ENCODE peak calls at places on chromosome 21, in six cellular contexts. E is uterus, U is breast epithelium, V is prostate gland, P is body of pancreas, X is A549. R is an unnamed sample.

GRCh38 chr21:16124397-16125130 is 394.8 kb downstream of the USP25 start:
- DNase-seq in E (peak), U (no peak), V (no peak), P (no peak), X (peak), R (peak)

GRCh38 chr21:40926238-40926637 is 79.3 kb upstream of the DSCAM start:
- DNase-seq in E (no peak), U (no peak), V (no peak), P (no peak), X (no peak), R (no peak)

GRCh38 chr21:41719691-41720090 is 47.2 kb downstream of the RIPK4 start:
- DNase-seq in E (no peak), U (no peak), V (no peak), P (no peak), X (no peak), R (no peak)

GRCh38 chr21:36330904-36331303 is 10.9 kb downstream of the MORC3 start:
- DNase-seq in E (peak), U (no peak), V (peak), P (peak), X (peak), R (no peak)

GRCh38 chr21:19049567-19049966 is 646.0 kb upstream of the TMPRSS15 start:
- DNase-seq in E (no peak), U (no peak), V (no peak), P (no peak), X (no peak), R (no peak)

GRCh38 chr21:41570791-41571355 is 62.9 kb upstream of the TMPRSS2 start:
- DNase-seq in E (no peak), U (no peak), V (no peak), P (no peak), X (no peak), R (peak)

GRCh38 chr21:34690041-34690792 is 21.4 kb downstream of the CLIC6 start:
- DNase-seq in E (no peak), U (no peak), V (no peak), P (peak), X (no peak), R (no peak)

GRCh38 chr21:32426592-32427051 is 14.1 kb downstream of the EVA1C start:
- DNase-seq in E (no peak), U (no peak), V (no peak), P (no peak), X (peak), R (no peak)

GRCh38 chr21:34335316-34335715 is 28.5 kb upstream of the KCNE2 start:
- DNase-seq in E (no peak), U (no peak), V (no peak), P (no peak), X (no peak), R (peak)

GRCh38 chr21:33325222-33326067 is 675 bp downstream of the IFNAR1 start:
- DNase-seq in E (peak), U (peak), V (peak), P (peak), X (peak), R (peak)

GRCh38 chr21:35833991-35834390 is 226.3 kb downstream of the SETD4 start:
- DNase-seq in E (no peak), U (no peak), V (no peak), P (no peak), X (no peak), R (no peak)

GRCh38 chr21:35303085-35303484 is 254.0 kb upstream of the RUNX1 start:
- DNase-seq in E (no peak), U (no peak), V (no peak), P (peak), X (peak), R (no peak)

GRCh38 chr21:29318354-29318753 is 19.6 kb downstream of the BACH1 start:
- DNase-seq in E (no peak), U (no peak), V (no peak), P (peak), X (no peak), R (no peak)

GRCh38 chr21:36434144-36434543 is 45.8 kb downstream of the CLDN14 start:
- DNase-seq in E (no peak), U (no peak), V (no peak), P (no peak), X (no peak), R (no peak)

GRCh38 chr21:41957991-41958766 is 4.4 kb upstream of the C2CD2 start:
- DNase-seq in E (peak), U (peak), V (no peak), P (peak), X (peak), R (peak)

GRCh38 chr21:33290441-33290840 is 24.3 kb downstream of the IL10RB start:
- DNase-seq in E (no peak), U (no peak), V (no peak), P (no peak), X (no peak), R (peak)

GRCh38 chr21:29105218-29105617 is 25.2 kb upstream of the MAP3K7CL start:
- DNase-seq in E (no peak), U (no peak), V (no peak), P (no peak), X (no peak), R (no peak)

GRCh38 chr21:34046917-34047316 is 26.5 kb upstream of the MRPS6 start:
- DNase-seq in E (no peak), U (no peak), V (no peak), P (no peak), X (no peak), R (no peak)

GRCh38 chr21:33543505-33544129 is 779 bp downstream of the SON start:
- DNase-seq in E (no peak), U (peak), V (peak), P (no peak), X (no peak), R (peak)

GRCh38 chr21:42305707-42306147 is 9.5 kb downstream of the TFF3 start:
- DNase-seq in E (no peak), U (no peak), V (no peak), P (no peak), X (no peak), R (no peak)

GRCh38 chr21:35417762-35418161 is 368.7 kb upstream of the RUNX1 start:
- DNase-seq in E (no peak), U (no peak), V (no peak), P (no peak), X (no peak), R (no peak)

GRCh38 chr21:35896060-35896459 is 164.3 kb downstream of the SETD4 start:
- DNase-seq in E (no peak), U (no peak), V (no peak), P (no peak), X (no peak), R (no peak)

GRCh38 chr21:32844653-32845443 is 73.3 kb upstream of the PAXBP1 start:
- DNase-seq in E (no peak), U (no peak), V (no peak), P (no peak), X (peak), R (no peak)

GRCh38 chr21:32807717-32808380 is 36.3 kb upstream of the PAXBP1 start:
- DNase-seq in E (peak), U (no peak), V (no peak), P (no peak), X (no peak), R (no peak)

GRCh38 chr21:41865002-41865777 is 14.0 kb downstream of the PRDM15 start:
- DNase-seq in E (no peak), U (peak), V (no peak), P (no peak), X (no peak), R (no peak)

GRCh38 chr21:28798798-28799197 is 193.9 kb downstream of the LTN1 start:
- DNase-seq in E (no peak), U (no peak), V (no peak), P (no peak), X (no peak), R (no peak)

GRCh38 chr21:26811031-26811430 is 34.2 kb downstream of the ADAMTS1 start:
- DNase-seq in E (no peak), U (no peak), V (no peak), P (no peak), X (no peak), R (no peak)

GRCh38 chr21:27425574-27425973 is 458.7 kb upstream of the ADAMTS5 start:
- DNase-seq in E (peak), U (no peak), V (no peak), P (no peak), X (no peak), R (no peak)

GRCh38 chr21:33380483-33380998 is 22.7 kb upstream of the IFNGR2 start:
- DNase-seq in E (peak), U (peak), V (peak), P (peak), X (peak), R (peak)

GRCh38 chr21:42421018-42421793 is 17.5 kb downstream of the UBASH3A start:
- DNase-seq in E (no peak), U (no peak), V (no peak), P (no peak), X (no peak), R (no peak)

GRCh38 chr21:31213787-31214186 is 130.3 kb downstream of the TIAM1 start:
- DNase-seq in E (no peak), U (no peak), V (no peak), P (no peak), X (no peak), R (no peak)

GRCh38 chr21:42672699-42673458 is 19.5 kb downstream of the PDE9A start:
- DNase-seq in E (no peak), U (no peak), V (no peak), P (no peak), X (no peak), R (no peak)

GRCh38 chr21:30831194-30831765 is 1.7 kb upstream of the KRTAP7-1 start:
- DNase-seq in E (no peak), U (no peak), V (no peak), P (peak), X (peak), R (no peak)

GRCh38 chr21:31347435-31348032 is 3.5 kb upstream of the TIAM1 start:
- DNase-seq in E (no peak), U (no peak), V (no peak), P (no peak), X (peak), R (no peak)

GRCh38 chr21:42219606-42220137 is 732 bp downstream of the ABCG1 start:
- DNase-seq in E (no peak), U (no peak), V (no peak), P (no peak), X (no peak), R (no peak)

GRCh38 chr21:15604424-15604823 is 125.4 kb upstream of the USP25 start:
- DNase-seq in E (no peak), U (no peak), V (no peak), P (no peak), X (peak), R (no peak)

GRCh38 chr21:34201441-34201838 is 128.1 kb downstream of the MRPS6 start:
- DNase-seq in E (no peak), U (no peak), V (no peak), P (no peak), X (no peak), R (no peak)

GRCh38 chr21:41712730-41713129 is 54.1 kb downstream of the RIPK4 start:
- DNase-seq in E (no peak), U (no peak), V (peak), P (no peak), X (no peak), R (no peak)

GRCh38 chr21:26684866-26685265 is 111.8 kb upstream of the CYYR1 start:
- DNase-seq in E (no peak), U (no peak), V (no peak), P (no peak), X (no peak), R (no peak)

GRCh38 chr21:46295996-46296752 is 10.0 kb downstream of the YBEY start:
- DNase-seq in E (peak), U (peak), V (no peak), P (peak), X (no peak), R (peak)
- H3K4me3 ChIP-seq in E (no peak), U (peak), V (no peak), P (no peak), X (no peak), R (no peak)

DNA sequence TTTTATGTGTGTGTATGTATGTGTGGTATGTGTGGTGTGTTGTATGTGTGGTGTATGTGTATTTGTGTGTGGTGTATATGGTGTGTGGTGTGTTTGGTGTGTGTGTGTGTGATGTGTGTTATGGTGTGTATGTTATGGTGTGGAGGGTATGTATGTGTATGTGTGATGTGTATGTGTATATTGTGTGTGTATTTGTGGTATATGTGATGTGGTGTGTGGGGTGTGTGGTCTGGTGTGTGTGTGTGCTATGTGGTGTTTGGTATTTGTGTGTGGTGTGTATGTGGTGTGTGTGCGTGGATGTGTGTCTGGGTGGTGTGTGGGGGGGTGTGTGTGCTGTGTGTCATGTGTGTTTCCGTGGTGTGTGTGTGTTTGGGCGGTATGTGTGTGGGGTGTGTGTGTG is 59.3 kb downstream of the SH3BGR start:
- DNase-seq in E (no peak), U (no peak), V (no peak), P (no peak), X (no peak), R (no peak)
- TF ChIP-seq CTCF in E (no peak), U (no peak), V (no peak), P (no peak), X (no peak), R (no peak)

DNA sequence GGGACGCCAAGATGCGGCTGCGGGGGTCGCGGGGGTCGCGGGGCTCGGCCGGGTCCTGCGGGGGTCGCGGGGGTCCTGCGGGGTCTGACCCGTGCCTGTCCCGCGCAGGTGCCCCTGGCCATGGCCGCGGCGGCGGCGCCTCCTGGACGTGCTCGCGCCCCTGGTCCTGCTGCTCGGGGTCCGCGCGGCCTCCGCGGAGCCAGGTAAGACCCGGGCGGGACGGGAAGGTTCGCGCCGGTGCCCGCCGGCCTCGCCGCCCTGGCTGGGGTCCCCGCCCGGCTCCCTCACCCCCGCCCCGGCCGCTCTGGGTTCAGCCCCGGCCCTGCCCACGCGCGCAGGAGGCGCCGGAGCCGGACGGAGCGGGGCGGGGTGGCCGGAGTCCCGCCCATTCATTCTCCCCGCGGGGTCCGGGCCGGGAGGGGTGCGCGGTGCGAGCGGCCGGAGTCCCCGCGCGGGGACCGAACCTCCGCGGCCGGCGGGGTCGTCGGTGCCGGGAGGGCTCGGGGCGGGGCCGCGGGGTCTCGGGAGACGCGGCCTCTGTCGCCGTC is 380 bp downstream of the COL18A1 start:
- DNase-seq in E (no peak), U (no peak), V (no peak), P (no peak), X (no peak), R (no peak)
- TF ChIP-seq POLR2A in E (peak), U (no peak), V (peak), P (no peak), X (no peak), R (no peak)

GRCh38 chr21:43811262-43812105 is 22.1 kb downstream of the RRP1 start:
- DNase-seq in E (no peak), U (no peak), V (no peak), P (no peak), X (no peak), R (no peak)
- H3K4me3 ChIP-seq in E (no peak), U (peak), V (no peak), P (no peak), X (no peak), R (peak)

GRCh38 chr21:24369278-24369677 is 1238.0 kb downstream of the MRPL39 start:
- DNase-seq in E (no peak), U (no peak), V (no peak), P (no peak), X (no peak), R (no peak)
- TF ChIP-seq CTCF in E (no peak), U (no peak), V (no peak), P (no peak), X (no peak), R (no peak)

GRCh38 chr21:43753439-43753799 is 22.7 kb downstream of the CSTB start:
- DNase-seq in E (no peak), U (no peak), V (no peak), P (no peak), X (no peak), R (no peak)
- TF ChIP-seq POLR2A in E (no peak), U (no peak), V (no peak), P (no peak), X (no peak), R (no peak)

DNA sequence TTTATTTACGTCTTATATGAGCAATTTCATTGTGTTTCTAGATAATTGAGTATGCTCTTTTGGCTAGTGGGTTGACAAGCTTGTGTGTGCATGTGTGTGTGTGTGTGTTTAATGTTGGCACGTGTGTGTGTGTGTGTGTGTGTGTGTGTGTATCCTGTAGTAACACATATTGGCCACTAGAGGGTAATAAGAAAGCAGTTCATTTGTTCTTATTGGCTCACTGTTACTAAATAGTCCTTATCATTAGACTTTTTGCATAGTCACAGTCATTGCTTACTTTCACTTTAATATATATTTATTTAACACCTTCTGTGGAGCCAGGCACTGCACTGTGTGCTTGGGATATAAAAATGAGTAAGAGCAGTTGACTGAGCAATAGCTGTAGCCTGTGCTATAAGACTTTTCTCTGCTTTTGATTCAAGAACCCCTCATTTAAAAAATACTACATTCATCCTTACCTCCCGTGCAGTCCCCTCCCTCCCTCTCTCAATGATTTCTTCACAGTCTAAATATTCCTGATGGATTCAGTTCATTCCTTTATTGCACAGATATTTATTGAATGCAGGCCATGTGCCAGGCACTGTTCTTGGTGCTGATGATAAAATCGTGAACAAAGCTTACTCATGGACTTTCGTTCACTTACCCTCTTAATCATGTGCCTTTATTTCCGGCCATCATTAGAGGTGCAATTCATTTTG is 96.7 kb downstream of the DYRK1A start:
- DNase-seq in E (no peak), U (no peak), V (no peak), P (peak), X (peak), R (no peak)
- H3K4me3 ChIP-seq in E (no peak), U (peak), V (no peak), P (no peak), X (no peak), R (no peak)

R was measured in lower leg skin.